ENCODE peak calls at places on chromosome 12, in seven cellular contexts. One of them, this sample, is unnamed.

GRCh38 chr12:65536876-65537661 is 258.6 kb downstream of the MSRB3 start:
- DNase-seq in AG09309: peak
- DNase-seq in sigmoid colon: peak
- DNase-seq in hepatocyte: peak
- DNase-seq in fibroblast of lung: peak
- DNase-seq in transverse colon: peak
- DNase-seq in uterus: peak
- DNase-seq in this sample: peak

GRCh38 chr12:131929530-131930456 is 717 bp downstream of the PUS1 start:
- DNase-seq in AG09309: no peak
- DNase-seq in hepatocyte: peak
- DNase-seq in sigmoid colon: peak
- DNase-seq in uterus: no peak
- DNase-seq in fibroblast of lung: no peak
- DNase-seq in transverse colon: peak
- DNase-seq in this sample: no peak

GRCh38 chr12:65004270-65004669 is 116.8 kb downstream of the WIF1 start:
- DNase-seq in transverse colon: no peak
- DNase-seq in uterus: no peak
- DNase-seq in AG09309: no peak
- DNase-seq in fibroblast of lung: no peak
- DNase-seq in sigmoid colon: no peak
- DNase-seq in hepatocyte: no peak
- DNase-seq in this sample: no peak

GRCh38 chr12:19885092-19885813 is 446.0 kb downstream of the AEBP2 start:
- DNase-seq in fibroblast of lung: peak
- DNase-seq in hepatocyte: no peak
- DNase-seq in sigmoid colon: no peak
- DNase-seq in AG09309: no peak
- DNase-seq in uterus: no peak
- DNase-seq in transverse colon: no peak
- DNase-seq in this sample: no peak

GRCh38 chr12:92065018-92065499 is 80.6 kb downstream of the BTG1 start:
- DNase-seq in sigmoid colon: peak
- DNase-seq in fibroblast of lung: peak
- DNase-seq in transverse colon: peak
- DNase-seq in hepatocyte: peak
- DNase-seq in AG09309: no peak
- DNase-seq in uterus: peak
- DNase-seq in this sample: no peak

GRCh38 chr12:30219047-30219446 is 435.3 kb upstream of the TMTC1 start:
- DNase-seq in sigmoid colon: no peak
- DNase-seq in AG09309: no peak
- DNase-seq in hepatocyte: no peak
- DNase-seq in transverse colon: no peak
- DNase-seq in uterus: no peak
- DNase-seq in fibroblast of lung: no peak
- DNase-seq in this sample: no peak

GRCh38 chr12:89346741-89347324 is 5.5 kb downstream of the DUSP6 start:
- DNase-seq in AG09309: no peak
- DNase-seq in hepatocyte: no peak
- DNase-seq in transverse colon: no peak
- DNase-seq in fibroblast of lung: peak
- DNase-seq in sigmoid colon: peak
- DNase-seq in uterus: peak
- DNase-seq in this sample: no peak

GRCh38 chr12:57250956-57251355 is at the start of gene STAC3:
- DNase-seq in sigmoid colon: no peak
- DNase-seq in uterus: no peak
- DNase-seq in transverse colon: no peak
- DNase-seq in AG09309: no peak
- DNase-seq in hepatocyte: no peak
- DNase-seq in fibroblast of lung: no peak
- DNase-seq in this sample: no peak

GRCh38 chr12:67222302-67222701 is 46.9 kb upstream of the CAND1 start:
- DNase-seq in fibroblast of lung: no peak
- DNase-seq in uterus: no peak
- DNase-seq in sigmoid colon: no peak
- DNase-seq in hepatocyte: peak
- DNase-seq in transverse colon: no peak
- DNase-seq in AG09309: no peak
- DNase-seq in this sample: no peak

GRCh38 chr12:57519758-57520007 is 631 bp downstream of the DDIT3 start:
- DNase-seq in fibroblast of lung: no peak
- DNase-seq in uterus: no peak
- DNase-seq in AG09309: no peak
- DNase-seq in hepatocyte: no peak
- DNase-seq in transverse colon: no peak
- DNase-seq in sigmoid colon: no peak
- DNase-seq in this sample: no peak

GRCh38 chr12:80966001-80966400 is 28.3 kb upstream of the LIN7A start:
- DNase-seq in transverse colon: no peak
- DNase-seq in sigmoid colon: no peak
- DNase-seq in fibroblast of lung: no peak
- DNase-seq in uterus: no peak
- DNase-seq in AG09309: no peak
- DNase-seq in hepatocyte: no peak
- DNase-seq in this sample: no peak

GRCh38 chr12:46843811-46844210 is 18.0 kb upstream of the SLC38A4 start:
- DNase-seq in sigmoid colon: no peak
- DNase-seq in fibroblast of lung: peak
- DNase-seq in transverse colon: no peak
- DNase-seq in hepatocyte: no peak
- DNase-seq in uterus: no peak
- DNase-seq in AG09309: no peak
- DNase-seq in this sample: no peak

GRCh38 chr12:128607606-128608005 is 216.2 kb downstream of the SLC15A4 start:
- DNase-seq in uterus: no peak
- DNase-seq in hepatocyte: no peak
- DNase-seq in fibroblast of lung: no peak
- DNase-seq in AG09309: no peak
- DNase-seq in sigmoid colon: no peak
- DNase-seq in transverse colon: no peak
- DNase-seq in this sample: peak

GRCh38 chr12:80299976-80300375 is 144.1 kb upstream of the PTPRQ start:
- DNase-seq in AG09309: no peak
- DNase-seq in uterus: no peak
- DNase-seq in fibroblast of lung: no peak
- DNase-seq in transverse colon: no peak
- DNase-seq in hepatocyte: no peak
- DNase-seq in sigmoid colon: no peak
- DNase-seq in this sample: no peak

GRCh38 chr12:57049890-57050289 is at the start of gene MYO1A:
- DNase-seq in AG09309: no peak
- DNase-seq in uterus: no peak
- DNase-seq in sigmoid colon: no peak
- DNase-seq in transverse colon: peak
- DNase-seq in hepatocyte: peak
- DNase-seq in fibroblast of lung: no peak
- DNase-seq in this sample: no peak

GRCh38 chr12:76299536-76300296 is 48.5 kb downstream of the BBS10 start:
- DNase-seq in sigmoid colon: no peak
- DNase-seq in fibroblast of lung: no peak
- DNase-seq in uterus: no peak
- DNase-seq in AG09309: no peak
- DNase-seq in hepatocyte: peak
- DNase-seq in transverse colon: no peak
- DNase-seq in this sample: no peak

GRCh38 chr12:52249041-52249461 is 16.0 kb downstream of the KRT7 start:
- DNase-seq in uterus: no peak
- DNase-seq in sigmoid colon: peak
- DNase-seq in AG09309: no peak
- DNase-seq in hepatocyte: no peak
- DNase-seq in fibroblast of lung: no peak
- DNase-seq in transverse colon: no peak
- DNase-seq in this sample: no peak

GRCh38 chr12:6471992-6472366 is 1.5 kb upstream of the VAMP1 start:
- DNase-seq in uterus: no peak
- DNase-seq in transverse colon: no peak
- DNase-seq in sigmoid colon: no peak
- DNase-seq in hepatocyte: no peak
- DNase-seq in fibroblast of lung: no peak
- DNase-seq in AG09309: no peak
- DNase-seq in this sample: peak

GRCh38 chr12:14716848-14717444 is 20.5 kb upstream of the GUCY2C start:
- DNase-seq in hepatocyte: peak
- DNase-seq in fibroblast of lung: peak
- DNase-seq in sigmoid colon: no peak
- DNase-seq in uterus: no peak
- DNase-seq in transverse colon: peak
- DNase-seq in AG09309: peak
- DNase-seq in this sample: peak

GRCh38 chr12:57744777-57745484 is at the start of gene TSPAN31:
- DNase-seq in hepatocyte: peak
- DNase-seq in transverse colon: peak
- DNase-seq in AG09309: peak
- DNase-seq in sigmoid colon: peak
- DNase-seq in fibroblast of lung: peak
- DNase-seq in uterus: peak
- DNase-seq in this sample: peak

GRCh38 chr12:131117438-131118245 is 163.9 kb downstream of the ADGRD1 start:
- DNase-seq in transverse colon: no peak
- DNase-seq in hepatocyte: no peak
- DNase-seq in AG09309: no peak
- DNase-seq in fibroblast of lung: no peak
- DNase-seq in uterus: peak
- DNase-seq in sigmoid colon: peak
- DNase-seq in this sample: no peak

GRCh38 chr12:121255433-121255832 is 41.1 kb downstream of the CAMKK2 start:
- DNase-seq in hepatocyte: no peak
- DNase-seq in transverse colon: no peak
- DNase-seq in sigmoid colon: no peak
- DNase-seq in fibroblast of lung: no peak
- DNase-seq in AG09309: no peak
- DNase-seq in uterus: no peak
- DNase-seq in this sample: no peak

GRCh38 chr12:5514545-5514944 is 82.6 kb downstream of the NTF3 start:
- DNase-seq in uterus: no peak
- DNase-seq in hepatocyte: no peak
- DNase-seq in sigmoid colon: no peak
- DNase-seq in fibroblast of lung: no peak
- DNase-seq in AG09309: no peak
- DNase-seq in transverse colon: no peak
- DNase-seq in this sample: no peak

GRCh38 chr12:52636189-52636588 is 15.8 kb downstream of the KRT2 start:
- DNase-seq in fibroblast of lung: no peak
- DNase-seq in sigmoid colon: peak
- DNase-seq in uterus: no peak
- DNase-seq in hepatocyte: no peak
- DNase-seq in AG09309: no peak
- DNase-seq in transverse colon: no peak
- DNase-seq in this sample: no peak

GRCh38 chr12:12927211-12928079 is 24.5 kb downstream of the GPRC5D start:
- DNase-seq in transverse colon: peak
- DNase-seq in uterus: peak
- DNase-seq in AG09309: no peak
- DNase-seq in fibroblast of lung: peak
- DNase-seq in sigmoid colon: peak
- DNase-seq in hepatocyte: no peak
- DNase-seq in this sample: no peak

GRCh38 chr12:125143491-125143890 is 78.3 kb downstream of the AACS start:
- DNase-seq in fibroblast of lung: peak
- DNase-seq in transverse colon: peak
- DNase-seq in sigmoid colon: no peak
- DNase-seq in uterus: no peak
- DNase-seq in AG09309: no peak
- DNase-seq in hepatocyte: no peak
- DNase-seq in this sample: no peak

GRCh38 chr12:110284597-110284996 is 3.5 kb downstream of the ATP2A2 start:
- DNase-seq in fibroblast of lung: no peak
- DNase-seq in AG09309: no peak
- DNase-seq in hepatocyte: no peak
- DNase-seq in uterus: no peak
- DNase-seq in transverse colon: no peak
- DNase-seq in sigmoid colon: no peak
- DNase-seq in this sample: no peak
- H3K4me3 ChIP-seq in fibroblast of lung: peak
- H3K4me3 ChIP-seq in AG09309: peak
- H3K4me3 ChIP-seq in hepatocyte: peak
- H3K4me3 ChIP-seq in uterus: peak
- H3K4me3 ChIP-seq in transverse colon: peak
- H3K4me3 ChIP-seq in sigmoid colon: peak
- H3K4me3 ChIP-seq in this sample: peak

DNA sequence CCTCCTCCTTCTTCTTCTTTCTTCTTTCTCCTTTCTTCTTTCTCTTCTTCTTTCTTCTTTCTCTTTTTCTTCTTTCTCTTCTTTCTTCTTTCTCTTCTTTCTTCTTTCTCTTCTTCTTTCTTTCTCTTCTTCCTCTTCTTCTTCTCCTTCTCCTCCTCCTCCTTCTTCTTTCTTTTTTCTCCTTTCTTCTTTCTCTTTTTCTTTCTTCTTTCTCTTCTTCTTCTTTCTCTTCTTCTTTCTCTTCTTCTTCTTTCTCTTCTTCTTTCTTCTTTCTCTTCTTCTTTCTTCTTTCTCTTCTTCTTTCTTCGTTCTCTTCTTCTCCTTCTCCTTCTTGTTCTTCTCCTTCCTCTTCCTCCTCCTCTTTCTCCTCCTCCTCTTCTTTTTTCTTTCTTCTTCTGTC is 1230.7 kb upstream of the USP15 start:
- DNase-seq in hepatocyte: no peak
- DNase-seq in uterus: no peak
- DNase-seq in fibroblast of lung: no peak
- DNase-seq in AG09309: no peak
- DNase-seq in transverse colon: no peak
- DNase-seq in sigmoid colon: no peak
- DNase-seq in this sample: no peak
- TF ChIP-seq CTCF in hepatocyte: no peak
- TF ChIP-seq CTCF in uterus: no peak
- TF ChIP-seq CTCF in fibroblast of lung: no peak
- TF ChIP-seq CTCF in AG09309: no peak
- TF ChIP-seq CTCF in transverse colon: no peak
- TF ChIP-seq CTCF in sigmoid colon: no peak
- TF ChIP-seq CTCF in this sample: no peak

GRCh38 chr12:9867531-9867930 is 1.6 kb downstream of the CLEC2B start:
- DNase-seq in sigmoid colon: no peak
- DNase-seq in transverse colon: no peak
- DNase-seq in uterus: no peak
- DNase-seq in fibroblast of lung: peak
- DNase-seq in AG09309: no peak
- DNase-seq in hepatocyte: no peak
- DNase-seq in this sample: no peak
- H3K4me3 ChIP-seq in sigmoid colon: peak
- H3K4me3 ChIP-seq in transverse colon: peak
- H3K4me3 ChIP-seq in uterus: peak
- H3K4me3 ChIP-seq in fibroblast of lung: no peak
- H3K4me3 ChIP-seq in AG09309: peak
- H3K4me3 ChIP-seq in hepatocyte: no peak
- H3K4me3 ChIP-seq in this sample: no peak

DNA sequence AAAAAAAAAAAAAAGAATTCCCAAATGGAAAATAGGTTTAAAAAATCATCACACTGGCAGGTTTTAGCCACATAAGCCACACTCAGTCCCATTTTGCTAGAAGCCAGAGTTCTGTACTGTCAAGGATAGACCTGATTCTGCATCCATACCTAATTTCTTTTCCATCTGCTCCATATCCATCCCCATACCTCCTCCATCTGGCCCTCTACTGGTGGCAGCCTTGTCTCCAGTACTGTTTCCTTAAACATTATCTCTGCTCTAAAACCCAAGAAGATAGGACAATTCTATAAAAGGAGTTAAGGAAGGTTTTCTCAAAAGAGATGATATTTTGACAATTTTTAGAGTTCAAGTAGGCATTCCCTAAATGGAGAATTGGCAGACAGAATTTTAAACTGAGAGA is 26.0 kb upstream of the RXYLT1 start:
- DNase-seq in hepatocyte: no peak
- DNase-seq in sigmoid colon: no peak
- DNase-seq in uterus: no peak
- DNase-seq in transverse colon: no peak
- DNase-seq in fibroblast of lung: no peak
- DNase-seq in AG09309: no peak
- DNase-seq in this sample: no peak
- TF ChIP-seq CTCF in hepatocyte: no peak
- TF ChIP-seq CTCF in sigmoid colon: no peak
- TF ChIP-seq CTCF in uterus: no peak
- TF ChIP-seq CTCF in transverse colon: no peak
- TF ChIP-seq CTCF in fibroblast of lung: peak
- TF ChIP-seq CTCF in AG09309: peak
- TF ChIP-seq CTCF in this sample: peak

This sample was measured in epithelial cell of proximal tubule.